ENCODE peak calls at places on chromosomes 12 and 14, in six cellular contexts. L is stimulated activated CD8-positive, alpha-beta memory T cell treated with anti-CD3 and anti-CD28 coated beads, Interleukin-2, amount 100 ng/mL, for 1 hour; T is AG04450; G is GM03348; D is germinal center; A is dorsolateral prefrontal cortex. J is an unnamed sample.
A peak's percentile ranks its signal among the peaks of the same experiment; 100 is the strongest.

GRCh38 chr14:105069887-105070759 is 4.9 kb upstream of the GPR132 start:
- DNase-seq in G (peak; percentile 56), A (no peak), L (no peak), D (no peak), T (no peak), J (no peak)

GRCh38 chr14:34258318-34258717 is 203.7 kb downstream of the SPTSSA start:
- DNase-seq in L (no peak), T (no peak), A (no peak), D (no peak), G (no peak), J (no peak)

GRCh38 chr12:112515868-112516267 is 97.1 kb downstream of the PTPN11 start:
- DNase-seq in T (no peak), D (no peak), A (no peak), L (no peak), G (no peak), J (no peak)

GRCh38 chr12:2481951-2482350 is 312.8 kb upstream of the FKBP4 start:
- DNase-seq in A (no peak), T (no peak), D (no peak), L (no peak), G (no peak), J (no peak)

GRCh38 chr14:91228112-91229004 is 16.1 kb downstream of the GPR68 start:
- DNase-seq in A (no peak), D (peak; percentile 65), G (peak; percentile 45), T (no peak), L (peak; percentile 55), J (no peak)

GRCh38 chr14:54348001-54348611 is 48.7 kb upstream of the CDKN3 start:
- DNase-seq in L (no peak), G (peak; percentile 59), D (peak; percentile 35), T (no peak), A (no peak), J (no peak)

GRCh38 chr14:72270341-72270740 is 338.1 kb downstream of the RGS6 start:
- DNase-seq in A (no peak), L (no peak), T (no peak), G (no peak), D (no peak), J (no peak)

GRCh38 chr14:32584079-32584478 is 255.0 kb downstream of the AKAP6 start:
- DNase-seq in A (no peak), D (no peak), G (no peak), T (no peak), L (no peak), J (no peak)

GRCh38 chr14:79369359-79370332 is 841.7 kb downstream of the DIO2 start:
- DNase-seq in T (peak; percentile 92), L (no peak), G (peak; percentile 85), D (no peak), A (no peak), J (no peak)

GRCh38 chr12:13539051-13539450 is 342.5 kb downstream of the EMP1 start:
- DNase-seq in G (no peak), D (no peak), A (no peak), L (no peak), T (no peak), J (no peak)

GRCh38 chr12:108381793-108382436 is 42.8 kb upstream of the CMKLR1 start:
- DNase-seq in D (no peak), L (no peak), A (no peak), G (no peak), T (no peak), J (no peak)

GRCh38 chr12:123801573-123802178 is 39.6 kb downstream of the DNAH10 start:
- DNase-seq in D (peak; percentile 27), G (peak; percentile 26), A (no peak), T (peak; percentile 7), L (no peak), J (no peak)

GRCh38 chr12:27733052-27733656 is 22.5 kb downstream of the MRPS35 start:
- DNase-seq in G (peak; percentile 68), L (no peak), D (peak; percentile 56), A (no peak), T (peak; percentile 4), J (no peak)

GRCh38 chr12:118999107-118999506 is 17.8 kb downstream of the SRRM4 start:
- DNase-seq in L (no peak), A (no peak), G (no peak), T (no peak), D (no peak), J (no peak)

GRCh38 chr12:21073822-21074460 is 57.1 kb upstream of the SLCO1B1 start:
- DNase-seq in D (no peak), G (no peak), A (no peak), T (no peak), L (no peak), J (no peak)

GRCh38 chr14:60253649-60254048 is 4.6 kb downstream of the PPM1A start:
- DNase-seq in G (no peak), D (no peak), T (no peak), L (no peak), A (no peak), J (no peak)

GRCh38 chr12:56461235-56462159 is 6.9 kb upstream of the SPRYD4 start:
- DNase-seq in G (peak; percentile 13), T (no peak), A (no peak), L (no peak), D (no peak), J (no peak)

GRCh38 chr14:22472935-22473854 is 115.8 kb downstream of the DAD1 start:
- DNase-seq in D (peak; percentile 59), G (peak; percentile 35), A (no peak), L (no peak), T (no peak), J (no peak)

GRCh38 chr12:132238487-132239248 is 90.7 kb downstream of the GALNT9 start:
- DNase-seq in D (no peak), G (no peak), L (no peak), T (no peak), A (no peak), J (no peak)

GRCh38 chr12:14418526-14418925 is 53.0 kb downstream of the ATF7IP start:
- DNase-seq in G (peak; percentile 29), T (no peak), D (no peak), A (no peak), L (no peak), J (no peak)

GRCh38 chr12:96210376-96211055 is 16.3 kb downstream of the ELK3 start:
- DNase-seq in L (no peak), T (no peak), D (no peak), A (no peak), G (no peak), J (no peak)

GRCh38 chr14:33611405-33612183 is 339.3 kb downstream of the EGLN3 start:
- DNase-seq in G (no peak), T (no peak), D (no peak), L (no peak), A (no peak), J (no peak)

GRCh38 chr12:6950944-6951540 is at the start of gene PTPN6:
- DNase-seq in G (no peak), A (no peak), L (no peak), D (peak; percentile 64), T (no peak), J (no peak)

GRCh38 chr12:104064842-104065441 is 611 bp downstream of the HCFC2 start:
- DNase-seq in L (no peak), D (no peak), A (no peak), G (peak; percentile 48), T (no peak), J (no peak)

GRCh38 chr12:111311011-111311410 is 57.9 kb downstream of the PHETA1 start:
- DNase-seq in T (no peak), D (no peak), L (no peak), A (no peak), G (no peak), J (no peak)

GRCh38 chr12:29660847-29661246 is 122.9 kb downstream of the TMTC1 start:
- DNase-seq in A (no peak), L (no peak), D (no peak), G (no peak), T (no peak), J (no peak)